ENCODE peak calls at places on chromosomes 11 and 22, in nine cellular contexts. M is body of pancreas, L is pancreas, V is epithelial cell of prostate, D is neuronal stem cell, J is keratinocyte, N is dorsolateral prefrontal cortex, U is HepG2, I is heart left ventricle. S is an unnamed sample.

GRCh38 chr11:88402784-88403183 is 65.2 kb upstream of the CTSC start:
- DNase-seq in I (no peak), J (no peak), N (no peak), D (no peak), L (no peak), V (no peak), M (no peak), U (no peak), S (no peak)

GRCh38 chr11:19419021-19419750 is 178.4 kb upstream of the E2F8 start:
- DNase-seq in D (no peak), J (no peak), V (no peak), I (no peak), U (no peak), N (no peak), M (no peak), L (no peak), S (no peak)

GRCh38 chr22:20865869-20866445 is 7.2 kb downstream of the SNAP29 start:
- DNase-seq in U (no peak), N (no peak), V (no peak), I (no peak), D (no peak), J (no peak), M (no peak), L (no peak), S (no peak)

GRCh38 chr22:33401291-33401690 is 343.1 kb upstream of the SYN3 start:
- DNase-seq in N (no peak), U (no peak), I (no peak), V (no peak), L (no peak), D (no peak), M (no peak), J (no peak), S (no peak)

GRCh38 chr22:27489265-27489675 is 312.3 kb downstream of the MN1 start:
- DNase-seq in V (no peak), L (peak), N (no peak), U (peak), M (peak), J (no peak), D (no peak), I (no peak), S (no peak)

GRCh38 chr22:22745225-22746060 is 101.0 kb downstream of the GGTLC2 start:
- DNase-seq in D (peak), J (no peak), M (peak), V (no peak), N (no peak), I (no peak), U (peak), L (peak), S (no peak)

GRCh38 chr11:62905927-62906531 is 15.1 kb downstream of the CHRM1 start:
- DNase-seq in N (peak), V (no peak), L (peak), U (peak), D (peak), M (peak), J (no peak), I (peak), S (peak)

GRCh38 chr11:11620251-11620965 is 1.4 kb downstream of the GALNT18 start:
- DNase-seq in U (no peak), V (no peak), N (no peak), I (peak), J (no peak), D (peak), L (peak), M (peak), S (no peak)

GRCh38 chr11:23151819-23152218 is 291.5 kb upstream of the CCDC179 start:
- DNase-seq in D (no peak), V (no peak), L (no peak), N (no peak), M (no peak), U (no peak), I (no peak), J (no peak), S (no peak)

GRCh38 chr11:35553831-35554230 is 28.4 kb upstream of the PAMR1 start:
- DNase-seq in D (no peak), I (no peak), M (no peak), U (no peak), N (no peak), V (no peak), J (no peak), L (no peak), S (no peak)

GRCh38 chr11:4202749-4203148 is 108.2 kb downstream of the RRM1 start:
- DNase-seq in J (no peak), V (no peak), M (no peak), D (no peak), L (no peak), I (no peak), U (no peak), N (no peak), S (no peak)

GRCh38 chr11:112615238-112615637 is 346.0 kb upstream of the NCAM1 start:
- DNase-seq in I (no peak), M (no peak), J (no peak), V (no peak), U (no peak), L (no peak), N (no peak), D (no peak), S (no peak)

GRCh38 chr11:124751391-124751740 is 689 bp downstream of the VSIG2 start:
- DNase-seq in V (no peak), M (no peak), L (no peak), J (no peak), U (no peak), D (no peak), N (no peak), I (no peak), S (no peak)
- H3K27ac ChIP-seq in V (no peak), M (no peak), L (no peak), J (no peak), U (no peak), D (no peak), N (no peak), I (no peak), S (no peak)

GRCh38 chr11:86383314-86383713 is 8.6 kb downstream of the CCDC81 start:
- DNase-seq in J (no peak), N (no peak), U (no peak), M (no peak), V (no peak), L (no peak), D (no peak), I (no peak), S (no peak)

GRCh38 chr11:86374586-86374985 is at the start of gene CCDC81:
- DNase-seq in J (no peak), U (no peak), D (peak), M (peak), I (no peak), V (no peak), L (no peak), N (no peak), S (no peak)

GRCh38 chr11:86377972-86378371 is 3.3 kb downstream of the CCDC81 start:
- DNase-seq in M (no peak), V (no peak), L (no peak), D (no peak), J (no peak), N (no peak), I (no peak), U (no peak), S (no peak)

GRCh38 chr11:86380295-86380694 is 5.6 kb downstream of the CCDC81 start:
- DNase-seq in J (no peak), U (no peak), D (no peak), V (no peak), I (no peak), L (no peak), N (no peak), M (no peak), S (no peak)
- H3K27ac ChIP-seq in J (no peak), U (no peak), D (no peak), V (no peak), I (no peak), L (no peak), N (no peak), M (no peak), S (no peak)

DNA sequence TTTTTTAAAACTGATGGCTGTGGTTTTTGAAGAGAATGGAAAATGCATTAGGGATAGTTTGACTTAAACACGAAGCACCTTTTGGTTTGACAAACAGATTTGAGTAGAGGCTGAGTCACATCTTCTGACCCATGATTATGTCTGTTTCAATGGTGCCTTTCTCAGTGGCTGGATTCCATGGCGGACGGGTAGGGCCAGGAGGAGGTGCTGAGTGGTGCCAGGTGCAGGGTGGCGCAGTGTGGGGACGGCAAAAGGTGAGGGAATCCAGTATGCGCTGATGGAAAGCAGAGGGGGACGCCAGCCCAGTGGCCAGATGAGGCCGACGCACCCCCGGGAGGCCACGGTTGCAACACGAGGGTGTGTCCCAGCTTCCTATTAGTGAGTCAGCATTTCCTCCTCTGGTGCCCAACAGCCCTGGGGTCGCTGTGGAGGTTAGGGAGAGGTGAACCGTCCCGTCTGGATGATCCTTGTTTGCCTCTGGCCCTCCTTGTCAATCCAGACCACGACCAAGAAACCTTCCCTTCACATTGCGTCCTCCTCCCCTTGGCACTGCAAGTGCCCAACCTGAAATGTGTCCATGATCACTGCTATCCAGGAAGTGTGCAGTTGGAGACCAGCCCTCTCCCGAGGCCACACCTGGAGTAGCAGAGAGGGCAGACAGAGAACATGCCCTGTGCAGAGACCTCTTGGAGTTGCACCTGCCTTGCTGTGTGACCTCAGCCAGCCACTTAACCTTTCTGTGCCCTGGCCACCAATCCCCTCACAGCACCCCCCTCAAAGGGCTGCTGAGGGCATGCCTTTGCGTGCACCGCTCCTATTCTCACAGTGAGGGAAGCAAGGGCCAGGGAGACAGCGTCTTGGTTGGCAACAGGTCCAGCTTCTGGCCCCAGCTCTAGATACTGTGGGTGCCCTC is 32.5 kb upstream of the ATXN10 start:
- DNase-seq in I (peak), V (peak), N (no peak), D (no peak), M (peak), U (peak), L (no peak), J (peak), S (no peak)
- H3K27ac ChIP-seq in I (no peak), V (peak), N (no peak), D (no peak), M (no peak), U (no peak), L (no peak), J (peak), S (no peak)

GRCh38 chr22:23752090-23752691 is 1.3 kb upstream of the ZNF70 start:
- DNase-seq in D (no peak), V (no peak), M (no peak), N (no peak), J (no peak), I (no peak), L (no peak), U (no peak), S (no peak)
- H3K27ac ChIP-seq in D (no peak), V (no peak), M (peak), N (no peak), J (no peak), I (no peak), L (peak), U (no peak), S (no peak)

GRCh38 chr11:33775064-33775807 is 916 bp upstream of the FBXO3 start:
- DNase-seq in I (no peak), L (no peak), U (no peak), N (no peak), V (no peak), J (no peak), D (no peak), M (no peak), S (no peak)
- H3K27ac ChIP-seq in I (peak), L (peak), U (no peak), N (peak), V (no peak), J (peak), D (no peak), M (peak), S (peak)

DNA sequence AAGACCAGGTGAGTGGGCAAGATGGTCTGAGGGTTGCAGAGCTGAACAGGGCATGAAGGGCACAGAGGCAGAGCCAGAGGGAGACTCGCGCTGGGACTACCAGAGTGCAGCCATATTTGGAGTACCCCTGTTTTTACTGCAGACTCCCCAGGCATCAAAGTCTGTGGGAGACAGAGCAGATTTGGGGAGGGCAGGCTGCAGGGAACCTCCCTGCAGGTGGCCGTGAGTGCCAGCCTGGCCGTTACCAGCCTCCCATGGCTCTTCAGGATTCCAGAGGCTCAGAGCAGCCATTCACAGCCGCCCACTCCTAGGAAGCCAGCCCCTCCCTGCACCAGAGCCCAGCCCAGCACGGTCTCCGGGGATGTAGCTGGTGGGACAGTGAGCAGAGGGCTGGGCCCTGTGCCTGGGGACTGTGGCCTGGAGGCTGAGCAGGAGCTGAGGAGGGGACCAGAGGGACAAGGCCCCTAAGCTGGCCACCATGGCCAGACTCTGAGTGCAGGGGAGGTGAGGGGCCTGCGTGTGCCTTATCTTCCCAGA is at the start of gene SEPTIN3:
- DNase-seq in J (no peak), I (no peak), U (no peak), N (no peak), V (no peak), L (no peak), D (no peak), M (no peak), S (no peak)
- H3K27ac ChIP-seq in J (no peak), I (no peak), U (no peak), N (no peak), V (no peak), L (no peak), D (no peak), M (no peak), S (no peak)

GRCh38 chr11:250274-250673 is 13.5 kb downstream of the PSMD13 start:
- DNase-seq in D (no peak), M (no peak), V (no peak), N (no peak), I (no peak), J (no peak), L (no peak), U (no peak), S (no peak)

GRCh38 chr11:252666-253065 is 15.9 kb downstream of the PSMD13 start:
- DNase-seq in J (no peak), U (no peak), D (no peak), M (no peak), N (no peak), V (no peak), I (no peak), L (no peak), S (no peak)

GRCh38 chr11:250740-251299 is 14.0 kb downstream of the PSMD13 start:
- DNase-seq in N (peak), V (no peak), J (no peak), D (peak), I (peak), M (peak), L (peak), U (no peak), S (no peak)

GRCh38 chr11:253160-253885 is 16.5 kb downstream of the PSMD13 start:
- DNase-seq in V (no peak), I (no peak), L (no peak), N (no peak), U (no peak), D (no peak), M (no peak), J (no peak), S (no peak)

DNA sequence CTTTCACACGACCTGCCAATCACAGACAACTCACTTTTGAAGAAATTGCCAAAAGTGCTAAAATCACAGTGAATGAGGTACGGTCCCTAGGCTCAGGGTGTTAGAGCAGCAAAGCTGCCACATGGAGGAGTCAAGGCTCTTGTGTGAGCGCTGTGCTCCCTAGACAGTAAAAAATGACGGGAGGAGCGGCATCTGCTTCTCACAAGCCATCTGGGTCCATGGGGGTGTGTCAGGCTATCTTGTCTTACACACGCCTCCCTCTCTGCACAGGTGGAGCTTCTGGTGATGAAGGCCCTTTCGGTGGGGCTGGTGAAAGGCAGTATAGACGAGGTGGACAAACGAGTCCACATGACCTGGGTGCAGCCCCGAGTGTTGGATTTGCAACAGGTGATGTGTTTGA is 14.8 kb downstream of the PSMD13 start:
- DNase-seq in L (no peak), I (no peak), N (no peak), M (no peak), U (no peak), D (no peak), J (no peak), V (no peak), S (no peak)
- H3K27ac ChIP-seq in L (no peak), I (no peak), N (no peak), M (no peak), U (no peak), D (no peak), J (no peak), V (no peak), S (no peak)

GRCh38 chr11:66843776-66844495 is 695 bp downstream of the RCE1 start:
- DNase-seq in M (no peak), D (no peak), I (no peak), N (peak), U (peak), L (no peak), V (no peak), J (no peak), S (no peak)
- H3K27ac ChIP-seq in M (peak), D (no peak), I (peak), N (peak), U (peak), L (peak), V (peak), J (peak), S (peak)